ENCODE peak calls at places on chromosomes 12 and 14, in eight cellular contexts. One of them, this sample, is unnamed.

GRCh38 chr12:131250028-131250950 is 296.6 kb downstream of the ADGRD1 start:
- DNase-seq in CD4-positive, alpha-beta memory T cell: no peak
- DNase-seq in heart left ventricle: no peak
- DNase-seq in SK-N-SH: no peak
- DNase-seq in suprapubic skin: no peak
- DNase-seq in cardiac muscle cell: no peak
- DNase-seq in A549: no peak
- DNase-seq in tibial nerve: peak; percentile 43
- DNase-seq in this sample: no peak

GRCh38 chr12:48199784-48200198 is 3.3 kb downstream of the OR10AD1 start:
- DNase-seq in A549: no peak
- DNase-seq in suprapubic skin: no peak
- DNase-seq in CD4-positive, alpha-beta memory T cell: no peak
- DNase-seq in tibial nerve: no peak
- DNase-seq in SK-N-SH: no peak
- DNase-seq in heart left ventricle: no peak
- DNase-seq in cardiac muscle cell: peak; percentile 57
- DNase-seq in this sample: peak; percentile 54

GRCh38 chr14:103949386-103949785 is 7.1 kb upstream of the RD3L start:
- DNase-seq in cardiac muscle cell: peak; percentile 9
- DNase-seq in tibial nerve: no peak
- DNase-seq in A549: no peak
- DNase-seq in suprapubic skin: no peak
- DNase-seq in SK-N-SH: no peak
- DNase-seq in heart left ventricle: no peak
- DNase-seq in CD4-positive, alpha-beta memory T cell: no peak
- DNase-seq in this sample: no peak

GRCh38 chr14:48792376-48793024 is 793.7 kb downstream of the RPS29 start:
- DNase-seq in SK-N-SH: no peak
- DNase-seq in cardiac muscle cell: no peak
- DNase-seq in tibial nerve: no peak
- DNase-seq in heart left ventricle: peak; percentile 19
- DNase-seq in suprapubic skin: no peak
- DNase-seq in A549: no peak
- DNase-seq in CD4-positive, alpha-beta memory T cell: no peak
- DNase-seq in this sample: no peak

GRCh38 chr14:51117579-51117978 is 22.7 kb upstream of the TRIM9 start:
- DNase-seq in SK-N-SH: no peak
- DNase-seq in A549: no peak
- DNase-seq in cardiac muscle cell: no peak
- DNase-seq in suprapubic skin: no peak
- DNase-seq in CD4-positive, alpha-beta memory T cell: no peak
- DNase-seq in tibial nerve: no peak
- DNase-seq in heart left ventricle: no peak
- DNase-seq in this sample: no peak

GRCh38 chr12:28388879-28389278 is 198.6 kb downstream of the CCDC91 start:
- DNase-seq in SK-N-SH: no peak
- DNase-seq in A549: no peak
- DNase-seq in CD4-positive, alpha-beta memory T cell: no peak
- DNase-seq in suprapubic skin: no peak
- DNase-seq in tibial nerve: no peak
- DNase-seq in heart left ventricle: no peak
- DNase-seq in cardiac muscle cell: no peak
- DNase-seq in this sample: no peak

GRCh38 chr12:56634242-56634836 is 4.2 kb upstream of the BAZ2A start:
- DNase-seq in suprapubic skin: no peak
- DNase-seq in CD4-positive, alpha-beta memory T cell: peak; percentile 49
- DNase-seq in A549: peak; percentile 59
- DNase-seq in tibial nerve: no peak
- DNase-seq in heart left ventricle: peak; percentile 65
- DNase-seq in SK-N-SH: peak; percentile 45
- DNase-seq in cardiac muscle cell: no peak
- DNase-seq in this sample: peak; percentile 77

GRCh38 chr14:102738373-102739189 is 38.7 kb upstream of the TRAF3 start:
- DNase-seq in cardiac muscle cell: no peak
- DNase-seq in CD4-positive, alpha-beta memory T cell: no peak
- DNase-seq in heart left ventricle: no peak
- DNase-seq in SK-N-SH: no peak
- DNase-seq in suprapubic skin: peak; percentile 65
- DNase-seq in A549: no peak
- DNase-seq in tibial nerve: no peak
- DNase-seq in this sample: no peak

GRCh38 chr12:119328111-119328510 is 6.4 kb upstream of the CCDC60 start:
- DNase-seq in suprapubic skin: no peak
- DNase-seq in A549: peak; percentile 12
- DNase-seq in CD4-positive, alpha-beta memory T cell: no peak
- DNase-seq in tibial nerve: no peak
- DNase-seq in SK-N-SH: peak; percentile 46
- DNase-seq in cardiac muscle cell: no peak
- DNase-seq in heart left ventricle: no peak
- DNase-seq in this sample: no peak

GRCh38 chr12:6279631-6280030 is 30.9 kb upstream of the PLEKHG6 start:
- DNase-seq in suprapubic skin: peak; percentile 71
- DNase-seq in heart left ventricle: no peak
- DNase-seq in tibial nerve: no peak
- DNase-seq in SK-N-SH: no peak
- DNase-seq in A549: no peak
- DNase-seq in CD4-positive, alpha-beta memory T cell: no peak
- DNase-seq in cardiac muscle cell: no peak
- DNase-seq in this sample: no peak

DNA sequence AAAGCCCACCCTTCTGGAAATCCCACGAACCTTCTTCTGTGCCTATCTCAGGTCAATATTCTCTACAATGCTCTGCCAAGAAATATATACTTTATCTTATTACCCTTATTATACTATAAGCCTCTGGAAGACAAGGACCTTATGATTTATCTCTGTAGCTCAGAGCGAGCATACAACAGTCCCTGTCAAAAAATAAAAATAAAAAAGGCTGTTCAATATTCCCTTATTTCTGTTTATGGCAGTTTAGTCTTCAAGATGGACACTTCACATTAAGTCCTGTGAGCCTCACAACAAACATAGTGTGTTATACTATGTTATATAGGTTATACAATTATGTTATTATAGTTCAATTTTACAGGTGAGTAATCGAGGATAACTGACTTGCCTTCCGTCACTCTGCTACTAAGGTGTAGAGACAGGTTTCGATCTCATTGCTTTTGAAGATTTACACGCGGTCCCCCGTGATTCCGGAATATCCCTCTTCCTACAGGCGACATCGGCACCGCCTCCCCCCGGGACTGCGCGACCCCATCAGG is 562 bp downstream of the EAPP start:
- DNase-seq in A549: no peak
- DNase-seq in SK-N-SH: no peak
- DNase-seq in suprapubic skin: no peak
- DNase-seq in tibial nerve: no peak
- DNase-seq in cardiac muscle cell: no peak
- DNase-seq in CD4-positive, alpha-beta memory T cell: no peak
- DNase-seq in heart left ventricle: no peak
- DNase-seq in this sample: no peak
- H3K27ac ChIP-seq in A549: peak overlapping the region; percentile 93
- H3K27ac ChIP-seq in SK-N-SH: peak overlapping the region; percentile 88
- H3K27ac ChIP-seq in suprapubic skin: peak overlapping the region; percentile 97
- H3K27ac ChIP-seq in tibial nerve: peak overlapping the region; percentile 99
- H3K27ac ChIP-seq in cardiac muscle cell: peak overlapping the region; percentile 97
- H3K27ac ChIP-seq in CD4-positive, alpha-beta memory T cell: peak overlapping the region; percentile 100
- H3K27ac ChIP-seq in heart left ventricle: peak overlapping the region; percentile 73
- H3K27ac ChIP-seq in this sample: peak overlapping the region; percentile 96

GRCh38 chr12:2092890-2093289 is 40.1 kb downstream of the CACNA1C start:
- DNase-seq in cardiac muscle cell: peak; percentile 50
- DNase-seq in heart left ventricle: no peak
- DNase-seq in tibial nerve: no peak
- DNase-seq in SK-N-SH: no peak
- DNase-seq in suprapubic skin: no peak
- DNase-seq in A549: no peak
- DNase-seq in CD4-positive, alpha-beta memory T cell: no peak
- DNase-seq in this sample: no peak
- H3K27ac ChIP-seq in cardiac muscle cell: no peak overlapping the region
- H3K27ac ChIP-seq in heart left ventricle: peak overlapping the region; percentile 92
- H3K27ac ChIP-seq in tibial nerve: no peak overlapping the region
- H3K27ac ChIP-seq in SK-N-SH: no peak overlapping the region
- H3K27ac ChIP-seq in suprapubic skin: no peak overlapping the region
- H3K27ac ChIP-seq in A549: no peak overlapping the region
- H3K27ac ChIP-seq in CD4-positive, alpha-beta memory T cell: no peak overlapping the region
- H3K27ac ChIP-seq in this sample: no peak overlapping the region

DNA sequence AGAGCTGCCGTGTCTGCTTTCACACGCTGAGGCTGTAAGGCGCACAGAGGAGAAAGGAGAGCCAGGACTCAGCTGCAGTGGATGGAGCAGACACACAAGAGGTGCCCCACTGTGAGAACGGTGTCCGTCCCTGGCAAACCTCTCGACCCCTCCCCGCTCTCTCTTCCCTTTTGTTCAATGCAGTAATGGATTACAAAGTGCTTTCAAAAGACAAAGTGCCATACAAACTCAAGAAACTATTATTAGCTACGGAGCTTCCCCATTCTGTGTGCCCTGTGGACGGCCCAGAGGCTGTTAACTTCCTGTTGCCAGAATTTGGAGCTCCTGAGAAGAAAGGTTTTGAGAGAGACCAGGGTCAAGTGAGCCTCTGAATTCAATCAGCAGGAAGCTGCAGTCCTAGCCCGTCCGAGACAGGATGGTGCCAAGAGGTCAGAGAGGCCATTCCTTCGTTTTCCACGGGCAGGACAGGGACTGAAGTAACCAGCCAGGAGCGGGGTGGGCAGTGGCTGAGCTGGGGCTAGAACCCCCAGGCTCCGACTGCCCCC is 15.8 kb downstream of the CCND2 start:
- DNase-seq in SK-N-SH: no peak
- DNase-seq in cardiac muscle cell: no peak
- DNase-seq in tibial nerve: no peak
- DNase-seq in A549: no peak
- DNase-seq in CD4-positive, alpha-beta memory T cell: no peak
- DNase-seq in suprapubic skin: peak; percentile 67
- DNase-seq in heart left ventricle: no peak
- DNase-seq in this sample: no peak
- H3K27ac ChIP-seq in SK-N-SH: no peak overlapping the region
- H3K27ac ChIP-seq in cardiac muscle cell: peak overlapping the region; percentile 88
- H3K27ac ChIP-seq in tibial nerve: peak overlapping the region; percentile 47
- H3K27ac ChIP-seq in A549: no peak overlapping the region
- H3K27ac ChIP-seq in CD4-positive, alpha-beta memory T cell: no peak overlapping the region
- H3K27ac ChIP-seq in suprapubic skin: peak overlapping the region; percentile 19
- H3K27ac ChIP-seq in heart left ventricle: peak overlapping the region; percentile 51
- H3K27ac ChIP-seq in this sample: no peak overlapping the region

GRCh38 chr14:61051046-61051445 is 70.0 kb downstream of the SLC38A6 start:
- DNase-seq in heart left ventricle: no peak
- DNase-seq in CD4-positive, alpha-beta memory T cell: no peak
- DNase-seq in SK-N-SH: no peak
- DNase-seq in tibial nerve: peak; percentile 22
- DNase-seq in suprapubic skin: no peak
- DNase-seq in cardiac muscle cell: peak; percentile 72
- DNase-seq in A549: no peak
- DNase-seq in this sample: no peak
- H3K27ac ChIP-seq in heart left ventricle: no peak overlapping the region
- H3K27ac ChIP-seq in CD4-positive, alpha-beta memory T cell: no peak overlapping the region
- H3K27ac ChIP-seq in SK-N-SH: no peak overlapping the region
- H3K27ac ChIP-seq in tibial nerve: no peak overlapping the region
- H3K27ac ChIP-seq in suprapubic skin: no peak overlapping the region
- H3K27ac ChIP-seq in cardiac muscle cell: no peak overlapping the region
- H3K27ac ChIP-seq in A549: no peak overlapping the region
- H3K27ac ChIP-seq in this sample: no peak overlapping the region

GRCh38 chr14:99241314-99242035 is 30.5 kb downstream of the BCL11B start:
- DNase-seq in suprapubic skin: no peak
- DNase-seq in heart left ventricle: no peak
- DNase-seq in tibial nerve: no peak
- DNase-seq in cardiac muscle cell: no peak
- DNase-seq in SK-N-SH: no peak
- DNase-seq in CD4-positive, alpha-beta memory T cell: peak; percentile 85
- DNase-seq in A549: no peak
- DNase-seq in this sample: peak; percentile 44
- H3K27ac ChIP-seq in suprapubic skin: peak overlapping the region; percentile 84
- H3K27ac ChIP-seq in heart left ventricle: no peak overlapping the region
- H3K27ac ChIP-seq in tibial nerve: peak overlapping the region; percentile 53
- H3K27ac ChIP-seq in cardiac muscle cell: no peak overlapping the region
- H3K27ac ChIP-seq in SK-N-SH: no peak overlapping the region
- H3K27ac ChIP-seq in CD4-positive, alpha-beta memory T cell: peak overlapping the region; percentile 98
- H3K27ac ChIP-seq in A549: no peak overlapping the region
- H3K27ac ChIP-seq in this sample: no peak overlapping the region

DNA sequence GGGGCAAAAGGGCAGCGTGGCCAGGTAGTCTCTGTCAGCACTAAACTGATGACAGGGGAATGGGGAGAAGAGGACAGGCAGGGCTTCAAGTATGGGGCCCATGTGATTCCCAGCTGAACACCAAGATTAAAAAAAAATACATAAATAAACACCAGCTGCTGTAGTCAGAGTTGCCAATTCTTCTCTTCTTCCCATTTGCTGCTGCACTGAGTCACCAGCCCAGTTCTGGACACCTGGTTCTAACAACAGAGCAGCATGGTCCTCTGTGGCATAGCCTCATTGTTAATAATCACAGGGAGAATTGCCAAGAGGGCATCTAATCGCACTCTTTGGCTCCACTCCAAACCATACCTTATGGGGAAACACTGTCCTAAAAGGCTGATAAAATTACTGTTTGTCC is 15.1 kb downstream of the PPM1H start:
- DNase-seq in heart left ventricle: no peak
- DNase-seq in SK-N-SH: no peak
- DNase-seq in suprapubic skin: no peak
- DNase-seq in A549: no peak
- DNase-seq in tibial nerve: no peak
- DNase-seq in cardiac muscle cell: peak; percentile 18
- DNase-seq in CD4-positive, alpha-beta memory T cell: no peak
- DNase-seq in this sample: no peak
- H3K27ac ChIP-seq in heart left ventricle: no peak overlapping the region
- H3K27ac ChIP-seq in SK-N-SH: no peak overlapping the region
- H3K27ac ChIP-seq in suprapubic skin: no peak overlapping the region
- H3K27ac ChIP-seq in A549: no peak overlapping the region
- H3K27ac ChIP-seq in tibial nerve: no peak overlapping the region
- H3K27ac ChIP-seq in cardiac muscle cell: no peak overlapping the region
- H3K27ac ChIP-seq in CD4-positive, alpha-beta memory T cell: no peak overlapping the region
- H3K27ac ChIP-seq in this sample: no peak overlapping the region